ENCODE peak calls at places on chromosomes 13 and 19, in ten cellular contexts. V is astrocyte, P is cardiac fibroblast, M is esophagus squamous epithelium, Q is transverse colon, E is HL-60, J is H9, X is fibroblast of mammary gland, W is GM13976, T is AG09319. U is an unnamed sample.

GRCh38 chr19:46000497-46001246 is 5.4 kb downstream of the CCDC61 start:
- DNase-seq in V (no peak), P (no peak), M (no peak), Q (peak), E (no peak), J (peak), X (peak), W (peak), T (no peak), U (peak)

GRCh38 chr13:52751196-52751595 is 11.6 kb upstream of the CNMD start:
- DNase-seq in V (no peak), P (no peak), M (no peak), Q (no peak), E (no peak), J (no peak), X (no peak), W (no peak), T (no peak), U (no peak)

GRCh38 chr19:10861118-10861651 is 10.2 kb upstream of the CARM1 start:
- DNase-seq in V (no peak), P (peak), M (no peak), Q (peak), E (peak), J (peak), X (no peak), W (no peak), T (no peak), U (peak)

GRCh38 chr19:46373573-46374359 is 26.9 kb downstream of the PPP5C start:
- DNase-seq in V (peak), P (peak), M (peak), Q (peak), E (no peak), J (peak), X (peak), W (no peak), T (no peak), U (no peak)

GRCh38 chr13:98349731-98350305 is 172.7 kb upstream of the RNF113B start:
- DNase-seq in V (no peak), P (no peak), M (no peak), Q (peak), E (peak), J (peak), X (no peak), W (peak), T (no peak), U (no peak)

GRCh38 chr19:22918221-22918620 is 84.8 kb downstream of the ZNF728 start:
- DNase-seq in V (no peak), P (no peak), M (no peak), Q (no peak), E (no peak), J (no peak), X (no peak), W (no peak), T (no peak), U (no peak)

GRCh38 chr13:98598043-98598442 is 21.1 kb upstream of the STK24 start:
- DNase-seq in V (no peak), P (peak), M (no peak), Q (no peak), E (no peak), J (peak), X (peak), W (no peak), T (no peak), U (no peak)

GRCh38 chr19:7488736-7489353 is at the start of gene PEX11G:
- DNase-seq in V (peak), P (peak), M (peak), Q (peak), E (peak), J (peak), X (peak), W (peak), T (peak), U (peak)

GRCh38 chr13:87792878-87793277 is 121.7 kb downstream of the SLITRK5 start:
- DNase-seq in V (no peak), P (no peak), M (no peak), Q (no peak), E (no peak), J (peak), X (no peak), W (no peak), T (no peak), U (no peak)

GRCh38 chr19:4363571-4364304 is 20.4 kb downstream of the MPND start:
- DNase-seq in V (no peak), P (no peak), M (no peak), Q (no peak), E (no peak), J (no peak), X (no peak), W (no peak), T (no peak), U (no peak)

GRCh38 chr19:4362038-4362828 is 18.9 kb downstream of the MPND start:
- DNase-seq in V (no peak), P (no peak), M (no peak), Q (no peak), E (no peak), J (no peak), X (no peak), W (no peak), T (no peak), U (no peak)

GRCh38 chr19:4361152-4362037 is 18.0 kb downstream of the MPND start:
- DNase-seq in V (no peak), P (no peak), M (no peak), Q (no peak), E (no peak), J (peak), X (no peak), W (no peak), T (no peak), U (no peak)

GRCh38 chr19:4360641-4361151 is 17.3 kb downstream of the MPND start:
- DNase-seq in V (no peak), P (no peak), M (no peak), Q (no peak), E (no peak), J (peak), X (no peak), W (no peak), T (no peak), U (no peak)

GRCh38 chr19:4362871-4363545 is 19.6 kb downstream of the MPND start:
- DNase-seq in V (no peak), P (no peak), M (no peak), Q (no peak), E (no peak), J (peak), X (peak), W (peak), T (no peak), U (no peak)
- TF ChIP-seq CTCF in V (no peak), P (peak), M (peak), Q (no peak), E (peak), J (peak), X (peak), W (no peak), T (no peak), U (no peak)

GRCh38 chr19:3575260-3575741 is 2.6 kb downstream of the HMG20B start:
- DNase-seq in V (no peak), P (peak), M (no peak), Q (no peak), E (peak), J (peak), X (no peak), W (no peak), T (no peak), U (no peak)
- TF ChIP-seq CTCF in V (peak), P (peak), M (no peak), Q (no peak), E (peak), J (peak), X (peak), W (peak), T (no peak), U (peak)

GRCh38 chr13:27853871-27854270 is 61.6 kb downstream of the GSX1 start:
- DNase-seq in V (no peak), P (no peak), M (no peak), Q (no peak), E (no peak), J (no peak), X (no peak), W (no peak), T (no peak), U (no peak)

GRCh38 chr13:27851481-27851880 is 59.2 kb downstream of the GSX1 start:
- DNase-seq in V (no peak), P (no peak), M (no peak), Q (no peak), E (no peak), J (no peak), X (no peak), W (no peak), T (no peak), U (no peak)

GRCh38 chr13:27853345-27853744 is 61.1 kb downstream of the GSX1 start:
- DNase-seq in V (no peak), P (no peak), M (no peak), Q (no peak), E (no peak), J (no peak), X (no peak), W (no peak), T (no peak), U (no peak)

GRCh38 chr13:27852491-27852890 is 60.2 kb downstream of the GSX1 start:
- DNase-seq in V (no peak), P (no peak), M (no peak), Q (no peak), E (no peak), J (no peak), X (no peak), W (no peak), T (no peak), U (no peak)

DNA sequence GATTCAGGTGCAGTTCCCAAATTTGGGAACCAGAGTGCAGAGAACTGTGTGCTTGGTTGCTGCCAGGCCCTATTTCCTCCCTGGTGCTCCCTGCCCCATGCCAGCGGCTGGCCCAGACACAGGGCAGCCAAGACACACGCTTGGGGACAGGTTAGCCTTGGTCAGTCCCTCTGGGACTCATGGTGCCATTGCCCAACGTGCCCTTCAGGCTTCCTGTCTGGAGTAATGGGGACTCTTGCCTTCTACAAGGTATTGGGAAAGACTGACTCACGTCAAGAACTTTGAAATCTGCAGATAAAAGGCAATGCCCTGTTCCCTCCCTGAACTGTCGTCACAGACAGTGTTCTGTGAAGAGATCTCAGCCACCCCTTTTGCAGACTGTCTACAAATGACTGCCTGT is 58.8 kb downstream of the GSX1 start:
- DNase-seq in V (no peak), P (no peak), M (no peak), Q (no peak), E (peak), J (no peak), X (no peak), W (no peak), T (no peak), U (no peak)
- TF ChIP-seq CTCF in V (no peak), P (no peak), M (no peak), Q (no peak), E (no peak), J (no peak), X (no peak), W (no peak), T (no peak), U (no peak)

GRCh38 chr13:21813110-21813509 is 142.2 kb downstream of the FGF9 start:
- DNase-seq in V (no peak), P (no peak), M (no peak), Q (no peak), E (no peak), J (no peak), X (no peak), W (no peak), T (no peak), U (no peak)
- TF ChIP-seq CTCF in V (no peak), P (no peak), M (no peak), Q (no peak), E (no peak), J (peak), X (no peak), W (no peak), T (no peak), U (no peak)

GRCh38 chr13:44978328-44978727 is 10.9 kb downstream of the NUFIP1 start:
- DNase-seq in V (no peak), P (no peak), M (no peak), Q (no peak), E (no peak), J (no peak), X (no peak), W (no peak), T (no peak), U (no peak)
- TF ChIP-seq CTCF in V (peak), P (peak), M (no peak), Q (no peak), E (no peak), J (peak), X (peak), W (no peak), T (no peak), U (no peak)

DNA sequence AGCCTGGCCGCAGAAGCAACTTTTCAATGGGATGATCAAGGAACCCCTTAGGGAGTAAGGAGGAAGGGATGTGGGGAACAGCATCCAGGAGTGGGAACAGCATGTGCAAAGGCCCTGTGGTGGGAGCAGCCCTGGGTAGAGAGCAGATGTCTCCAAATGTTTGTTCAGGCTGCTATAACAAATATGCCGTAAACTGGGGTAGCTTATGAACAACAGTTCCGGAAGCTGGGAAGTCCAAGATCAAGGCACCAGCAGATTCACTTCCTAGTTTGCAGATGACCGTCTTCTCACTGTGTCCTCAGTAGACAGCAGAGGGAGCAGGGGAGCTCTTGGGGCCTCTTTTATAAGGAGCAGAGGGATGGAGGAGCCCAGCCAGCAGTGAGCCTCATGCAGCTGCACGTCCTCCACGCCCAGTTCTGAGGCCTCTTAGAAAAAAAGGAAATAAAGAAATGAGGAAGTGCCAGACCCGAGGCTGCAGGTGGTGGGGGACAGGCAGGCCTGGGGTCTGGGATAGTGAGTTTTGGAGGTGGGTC is 4.2 kb upstream of the LRRC25 start:
- DNase-seq in V (peak), P (peak), M (no peak), Q (peak), E (peak), J (no peak), X (peak), W (peak), T (no peak), U (no peak)
- TF ChIP-seq CTCF in V (peak), P (peak), M (no peak), Q (peak), E (peak), J (peak), X (peak), W (no peak), T (peak), U (peak)

GRCh38 chr13:74040200-74040599 is 94.0 kb downstream of the KLF12 start:
- DNase-seq in V (no peak), P (peak), M (no peak), Q (peak), E (peak), J (peak), X (peak), W (no peak), T (no peak), U (peak)
- TF ChIP-seq CTCF in V (peak), P (peak), M (no peak), Q (peak), E (peak), J (peak), X (peak), W (peak), T (peak), U (peak)

DNA sequence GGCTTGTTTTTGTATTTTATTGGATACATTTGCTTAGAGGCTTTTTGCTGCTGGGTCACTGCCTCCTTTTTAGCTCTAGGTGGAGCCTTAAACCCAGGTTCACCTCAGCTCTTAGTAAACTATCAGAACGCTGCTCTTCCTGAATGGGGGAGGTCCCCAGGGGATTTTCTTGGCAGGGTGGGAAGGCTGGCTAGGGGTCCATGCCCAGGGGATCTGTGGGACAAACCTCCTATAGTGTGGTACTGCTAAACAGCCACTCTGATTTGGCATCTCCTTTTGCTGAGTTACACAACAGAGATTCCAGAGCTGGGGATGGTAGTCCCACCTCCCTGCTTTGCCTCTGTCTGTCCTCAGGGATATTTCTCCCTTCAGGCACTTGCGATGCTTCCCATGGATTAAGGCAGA is 204.9 kb downstream of the ZIC5 start:
- DNase-seq in V (no peak), P (no peak), M (no peak), Q (no peak), E (no peak), J (peak), X (no peak), W (no peak), T (no peak), U (no peak)
- TF ChIP-seq CTCF in V (no peak), P (no peak), M (no peak), Q (no peak), E (no peak), J (peak), X (no peak), W (no peak), T (no peak), U (no peak)